ENCODE peak calls at places on chromosomes 2 and 18, in ten cellular contexts. J, O, R, F, I, W, B, K, A and N are unnamed samples.
A peak's percentile ranks its signal among the peaks of the same experiment; 100 is the strongest.

GRCh38 chr2:201798252-201798918 is 8.0 kb upstream of the CDK15 start:
- DNase-seq in J (no peak), O (no peak), R (no peak), F (no peak), I (no peak), W (no peak), B (peak; percentile 83), K (no peak), A (peak; percentile 91), N (no peak)

GRCh38 chr2:174038472-174038871 is 73.3 kb upstream of the SP3 start:
- DNase-seq in J (no peak), O (no peak), R (no peak), F (no peak), I (no peak), W (no peak), B (no peak), K (no peak), A (no peak), N (peak; percentile 43)

GRCh38 chr2:61471905-61472805 is 1.3 kb upstream of the USP34 start:
- DNase-seq in J (no peak), O (no peak), R (peak; percentile 30), F (no peak), I (no peak), W (no peak), B (no peak), K (no peak), A (peak; percentile 47), N (no peak)

GRCh38 chr18:22467760-22468553 is 50.2 kb upstream of the CTAGE1 start:
- DNase-seq in J (no peak), O (no peak), R (no peak), F (no peak), I (no peak), W (peak; percentile 85), B (peak; percentile 91), K (no peak), A (peak; percentile 94), N (no peak)

GRCh38 chr2:15471606-15472005 is 89.5 kb downstream of the NBAS start:
- DNase-seq in J (no peak), O (no peak), R (no peak), F (no peak), I (no peak), W (no peak), B (no peak), K (no peak), A (no peak), N (no peak)

GRCh38 chr18:79546781-79547272 is 132.8 kb upstream of the CTDP1 start:
- DNase-seq in J (no peak), O (no peak), R (no peak), F (no peak), I (no peak), W (peak; percentile 81), B (no peak), K (no peak), A (no peak), N (no peak)

GRCh38 chr2:119059287-119059686 is 99.3 kb downstream of the C1QL2 start:
- DNase-seq in J (no peak), O (no peak), R (no peak), F (no peak), I (no peak), W (peak; percentile 56), B (no peak), K (no peak), A (no peak), N (no peak)

GRCh38 chr2:121063471-121063870 is 221.5 kb downstream of the TFCP2L1 start:
- DNase-seq in J (no peak), O (no peak), R (no peak), F (no peak), I (no peak), W (no peak), B (no peak), K (no peak), A (no peak), N (no peak)

GRCh38 chr2:217075225-217075802 is 215.4 kb upstream of the TNP1 start:
- DNase-seq in J (no peak), O (no peak), R (no peak), F (no peak), I (no peak), W (peak; percentile 80), B (no peak), K (no peak), A (peak; percentile 70), N (no peak)

GRCh38 chr2:85183481-85183880 is 50.3 kb downstream of the TCF7L1 start:
- DNase-seq in J (no peak), O (no peak), R (no peak), F (no peak), I (no peak), W (no peak), B (no peak), K (no peak), A (peak; percentile 56), N (no peak)